ENCODE peak calls at places on chromosomes 16 and 17, in seven cellular contexts. One of them, this sample, is unnamed. For H3K4me1 and H3K36me3, the result is how much of the 10 kb centered on the place peaks cover.

GRCh38 chr17:43860927-43861622 is 14.1 kb downstream of the CD300LG start:
- DNase-seq in neural progenitor cell: no peak
- DNase-seq in spleen: peak
- DNase-seq in left ventricle myocardium inferior: peak
- DNase-seq in hepatocyte: no peak
- DNase-seq in uterus: peak
- DNase-seq in body of pancreas: no peak
- DNase-seq in this sample: no peak

GRCh38 chr16:1299012-1299867 is 10.2 kb upstream of the UBE2I start:
- DNase-seq in neural progenitor cell: no peak
- DNase-seq in spleen: no peak
- DNase-seq in left ventricle myocardium inferior: no peak
- DNase-seq in hepatocyte: peak
- DNase-seq in uterus: no peak
- DNase-seq in body of pancreas: peak
- DNase-seq in this sample: peak

GRCh38 chr17:48546924-48547838 is 2.3 kb upstream of the HOXB2 start:
- DNase-seq in neural progenitor cell: no peak
- DNase-seq in spleen: no peak
- DNase-seq in left ventricle myocardium inferior: no peak
- DNase-seq in hepatocyte: peak
- DNase-seq in uterus: peak
- DNase-seq in body of pancreas: no peak
- DNase-seq in this sample: no peak

GRCh38 chr17:33229028-33229427 is 64.1 kb downstream of the ASIC2 start:
- DNase-seq in neural progenitor cell: no peak
- DNase-seq in spleen: no peak
- DNase-seq in left ventricle myocardium inferior: no peak
- DNase-seq in hepatocyte: no peak
- DNase-seq in uterus: no peak
- DNase-seq in body of pancreas: no peak
- DNase-seq in this sample: no peak

GRCh38 chr16:66935319-66936011 is at the start of gene CES2:
- DNase-seq in neural progenitor cell: no peak
- DNase-seq in spleen: peak
- DNase-seq in left ventricle myocardium inferior: peak
- DNase-seq in hepatocyte: peak
- DNase-seq in uterus: no peak
- DNase-seq in body of pancreas: peak
- DNase-seq in this sample: peak

GRCh38 chr17:34725740-34726139 is 146.4 kb downstream of the TMEM132E start:
- DNase-seq in neural progenitor cell: no peak
- DNase-seq in spleen: no peak
- DNase-seq in left ventricle myocardium inferior: no peak
- DNase-seq in hepatocyte: no peak
- DNase-seq in uterus: no peak
- DNase-seq in body of pancreas: no peak
- DNase-seq in this sample: no peak

GRCh38 chr17:48064638-48065037 is 16.5 kb downstream of the NFE2L1 start:
- DNase-seq in neural progenitor cell: no peak
- DNase-seq in spleen: no peak
- DNase-seq in left ventricle myocardium inferior: no peak
- DNase-seq in hepatocyte: no peak
- DNase-seq in uterus: no peak
- DNase-seq in body of pancreas: no peak
- DNase-seq in this sample: no peak

GRCh38 chr17:79826210-79826680 is 13.0 kb downstream of the CBX4 start:
- DNase-seq in neural progenitor cell: no peak
- DNase-seq in spleen: no peak
- DNase-seq in left ventricle myocardium inferior: no peak
- DNase-seq in hepatocyte: no peak
- DNase-seq in uterus: no peak
- DNase-seq in body of pancreas: no peak
- DNase-seq in this sample: no peak

GRCh38 chr16:27383511-27384243 is 18.3 kb upstream of the IL21R start:
- DNase-seq in neural progenitor cell: no peak
- DNase-seq in spleen: peak
- DNase-seq in left ventricle myocardium inferior: peak
- DNase-seq in hepatocyte: no peak
- DNase-seq in uterus: no peak
- DNase-seq in body of pancreas: no peak
- DNase-seq in this sample: no peak

GRCh38 chr17:60606036-60606435 is 6.0 kb downstream of the PPM1D start:
- DNase-seq in neural progenitor cell: no peak
- DNase-seq in spleen: no peak
- DNase-seq in left ventricle myocardium inferior: no peak
- DNase-seq in hepatocyte: no peak
- DNase-seq in uterus: no peak
- DNase-seq in body of pancreas: no peak
- DNase-seq in this sample: no peak

GRCh38 chr16:53053967-53054669 is 673 bp upstream of the CHD9 start:
- DNase-seq in neural progenitor cell: no peak
- DNase-seq in spleen: no peak
- DNase-seq in left ventricle myocardium inferior: peak
- DNase-seq in hepatocyte: peak
- DNase-seq in uterus: peak
- DNase-seq in body of pancreas: peak
- DNase-seq in this sample: peak

GRCh38 chr16:24677388-24677787 is 52.1 kb upstream of the TNRC6A start:
- DNase-seq in neural progenitor cell: no peak
- DNase-seq in spleen: no peak
- DNase-seq in left ventricle myocardium inferior: no peak
- DNase-seq in hepatocyte: no peak
- DNase-seq in uterus: no peak
- DNase-seq in body of pancreas: no peak
- DNase-seq in this sample: no peak

GRCh38 chr17:78130439-78131101 is at the start of gene TMC8:
- DNase-seq in neural progenitor cell: no peak
- DNase-seq in spleen: peak
- DNase-seq in left ventricle myocardium inferior: no peak
- DNase-seq in hepatocyte: no peak
- DNase-seq in uterus: no peak
- DNase-seq in body of pancreas: no peak
- DNase-seq in this sample: peak

GRCh38 chr16:12695454-12695853 is 108.2 kb downstream of the CPPED1 start:
- DNase-seq in neural progenitor cell: no peak
- DNase-seq in spleen: no peak
- DNase-seq in left ventricle myocardium inferior: no peak
- DNase-seq in hepatocyte: no peak
- DNase-seq in uterus: no peak
- DNase-seq in body of pancreas: no peak
- DNase-seq in this sample: no peak

GRCh38 chr17:337866-338265 is 14.7 kb downstream of the RPH3AL start:
- DNase-seq in neural progenitor cell: no peak
- DNase-seq in spleen: peak
- DNase-seq in left ventricle myocardium inferior: no peak
- DNase-seq in hepatocyte: no peak
- DNase-seq in uterus: no peak
- DNase-seq in body of pancreas: no peak
- DNase-seq in this sample: no peak

GRCh38 chr16:10616744-10617640 is 36.6 kb upstream of the EMP2 start:
- DNase-seq in neural progenitor cell: peak
- DNase-seq in spleen: no peak
- DNase-seq in left ventricle myocardium inferior: peak
- DNase-seq in hepatocyte: peak
- DNase-seq in uterus: peak
- DNase-seq in body of pancreas: peak
- DNase-seq in this sample: peak

GRCh38 chr17:29253037-29253436 is 6.4 kb downstream of the CRYBA1 start:
- DNase-seq in neural progenitor cell: no peak
- DNase-seq in spleen: no peak
- DNase-seq in left ventricle myocardium inferior: no peak
- DNase-seq in hepatocyte: no peak
- DNase-seq in uterus: no peak
- DNase-seq in body of pancreas: no peak
- DNase-seq in this sample: no peak

GRCh38 chr17:29251969-29252866 is 5.6 kb downstream of the CRYBA1 start:
- DNase-seq in neural progenitor cell: peak
- DNase-seq in spleen: no peak
- DNase-seq in left ventricle myocardium inferior: no peak
- DNase-seq in hepatocyte: peak
- DNase-seq in uterus: no peak
- DNase-seq in body of pancreas: no peak
- DNase-seq in this sample: no peak

GRCh38 chr17:29257756-29258155 is 11.1 kb downstream of the CRYBA1 start:
- DNase-seq in neural progenitor cell: no peak
- DNase-seq in spleen: no peak
- DNase-seq in left ventricle myocardium inferior: no peak
- DNase-seq in hepatocyte: no peak
- DNase-seq in uterus: no peak
- DNase-seq in body of pancreas: no peak
- DNase-seq in this sample: no peak

GRCh38 chr17:29256116-29256515 is 9.5 kb downstream of the CRYBA1 start:
- DNase-seq in neural progenitor cell: no peak
- DNase-seq in spleen: no peak
- DNase-seq in left ventricle myocardium inferior: no peak
- DNase-seq in hepatocyte: no peak
- DNase-seq in uterus: no peak
- DNase-seq in body of pancreas: no peak
- DNase-seq in this sample: no peak

DNA sequence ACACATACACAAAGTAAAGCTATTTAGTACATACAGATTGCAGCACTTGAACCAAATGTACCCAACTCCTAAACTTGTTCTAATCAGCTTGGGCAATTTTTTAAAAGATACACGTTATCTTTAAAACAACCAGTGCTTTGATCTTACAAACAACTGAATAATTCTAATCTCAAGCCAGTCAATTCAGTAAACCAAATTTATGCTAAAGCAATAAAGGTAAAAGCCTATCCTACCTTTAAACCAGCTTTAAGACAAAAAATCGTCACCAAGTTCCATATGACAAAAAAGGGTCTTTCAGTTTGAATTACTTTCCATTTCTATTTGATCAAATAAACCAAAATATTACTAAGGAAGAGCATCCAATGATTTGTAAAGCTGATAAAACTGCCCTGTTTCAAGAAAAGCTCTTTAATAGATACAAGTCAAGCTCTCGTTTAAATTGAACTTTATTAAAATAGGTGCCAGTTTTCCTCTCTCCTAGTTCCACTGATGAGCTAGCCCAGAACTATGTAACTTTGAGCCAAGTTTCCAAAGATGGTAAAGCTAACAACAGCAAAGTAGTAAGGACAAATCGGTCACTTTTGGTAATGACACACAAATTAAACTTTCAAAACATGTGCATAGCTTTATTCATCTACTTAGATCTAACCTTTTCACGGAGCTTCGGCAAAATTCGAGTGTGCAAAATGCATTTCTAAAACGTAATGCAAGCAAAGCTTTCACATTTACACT is 10.2 kb downstream of the CRYBA1 start:
- DNase-seq in neural progenitor cell: no peak
- DNase-seq in spleen: no peak
- DNase-seq in left ventricle myocardium inferior: no peak
- DNase-seq in hepatocyte: no peak
- DNase-seq in uterus: no peak
- DNase-seq in body of pancreas: no peak
- DNase-seq in this sample: no peak
- H3K4me1 ChIP-seq in neural progenitor cell: under half
- H3K4me1 ChIP-seq in spleen: under half
- H3K4me1 ChIP-seq in left ventricle myocardium inferior: half or more
- H3K4me1 ChIP-seq in hepatocyte: under half
- H3K4me1 ChIP-seq in uterus: under half
- H3K4me1 ChIP-seq in body of pancreas: half or more
- H3K4me1 ChIP-seq in this sample: under half

GRCh38 chr16:4880006-4880580 is 32.8 kb downstream of the UBN1 start:
- DNase-seq in neural progenitor cell: no peak
- DNase-seq in spleen: no peak
- DNase-seq in left ventricle myocardium inferior: no peak
- DNase-seq in hepatocyte: no peak
- DNase-seq in uterus: no peak
- DNase-seq in body of pancreas: no peak
- DNase-seq in this sample: no peak
- H3K36me3 ChIP-seq in neural progenitor cell: under half
- H3K36me3 ChIP-seq in spleen: half or more
- H3K36me3 ChIP-seq in left ventricle myocardium inferior: half or more
- H3K36me3 ChIP-seq in hepatocyte: under half
- H3K36me3 ChIP-seq in uterus: under half
- H3K36me3 ChIP-seq in body of pancreas: under half
- H3K36me3 ChIP-seq in this sample: under half

DNA sequence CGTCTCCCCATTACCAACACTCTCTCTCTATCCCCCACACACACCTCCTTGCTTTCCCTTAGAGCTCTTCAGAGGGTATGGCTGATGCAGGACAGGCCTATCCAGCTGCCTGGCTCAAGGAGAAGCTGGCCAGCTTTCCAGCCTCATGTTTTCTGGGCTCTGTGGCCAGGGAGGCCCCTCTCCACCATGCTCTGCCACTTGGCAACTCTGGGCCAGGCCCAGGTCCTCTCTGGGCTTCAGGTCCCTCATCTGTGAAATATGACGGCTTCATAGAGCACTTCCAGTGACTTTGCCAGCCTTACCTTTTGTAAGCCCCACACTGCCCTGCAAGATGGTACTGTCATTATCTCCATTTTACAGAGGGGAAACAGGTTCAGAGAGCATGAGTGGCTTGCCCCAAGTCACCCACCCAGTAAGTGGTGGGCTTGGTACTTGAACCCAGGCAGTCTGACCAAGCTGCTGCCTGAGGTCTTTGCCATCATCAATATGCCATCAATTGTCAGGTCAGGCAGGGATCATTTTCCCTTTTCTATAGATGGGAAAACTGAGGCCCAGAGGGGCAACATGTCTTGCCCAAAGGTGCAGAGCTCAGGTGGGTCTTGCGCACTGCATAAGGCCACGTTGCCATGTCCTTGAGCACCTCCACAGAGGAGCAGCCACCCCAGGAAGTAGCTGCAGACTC is 548 bp upstream of the ADGRG5 start:
- DNase-seq in neural progenitor cell: no peak
- DNase-seq in spleen: peak
- DNase-seq in left ventricle myocardium inferior: no peak
- DNase-seq in hepatocyte: no peak
- DNase-seq in uterus: peak
- DNase-seq in body of pancreas: no peak
- DNase-seq in this sample: no peak
- H3K4me3 ChIP-seq in neural progenitor cell: no peak
- H3K4me3 ChIP-seq in spleen: peak
- H3K4me3 ChIP-seq in left ventricle myocardium inferior: no peak
- H3K4me3 ChIP-seq in hepatocyte: no peak
- H3K4me3 ChIP-seq in uterus: no peak
- H3K4me3 ChIP-seq in body of pancreas: no peak
- H3K4me3 ChIP-seq in this sample: no peak

GRCh38 chr16:71893888-71894228 is 1.5 kb upstream of the IST1 start:
- DNase-seq in neural progenitor cell: no peak
- DNase-seq in spleen: no peak
- DNase-seq in left ventricle myocardium inferior: no peak
- DNase-seq in hepatocyte: no peak
- DNase-seq in uterus: no peak
- DNase-seq in body of pancreas: no peak
- DNase-seq in this sample: no peak

GRCh38 chr16:71894921-71895678 is at the start of gene IST1:
- DNase-seq in neural progenitor cell: peak
- DNase-seq in spleen: peak
- DNase-seq in left ventricle myocardium inferior: peak
- DNase-seq in hepatocyte: peak
- DNase-seq in uterus: peak
- DNase-seq in body of pancreas: peak
- DNase-seq in this sample: peak

GRCh38 chr16:71896688-71897368 is 1.5 kb downstream of the IST1 start:
- DNase-seq in neural progenitor cell: peak
- DNase-seq in spleen: no peak
- DNase-seq in left ventricle myocardium inferior: no peak
- DNase-seq in hepatocyte: no peak
- DNase-seq in uterus: no peak
- DNase-seq in body of pancreas: no peak
- DNase-seq in this sample: no peak

GRCh38 chr16:71894229-71894920 is 956 bp upstream of the IST1 start:
- DNase-seq in neural progenitor cell: peak
- DNase-seq in spleen: peak
- DNase-seq in left ventricle myocardium inferior: peak
- DNase-seq in hepatocyte: peak
- DNase-seq in uterus: peak
- DNase-seq in body of pancreas: peak
- DNase-seq in this sample: peak

GRCh38 chr16:71895679-71896385 is 501 bp downstream of the IST1 start:
- DNase-seq in neural progenitor cell: peak
- DNase-seq in spleen: peak
- DNase-seq in left ventricle myocardium inferior: peak
- DNase-seq in hepatocyte: peak
- DNase-seq in uterus: no peak
- DNase-seq in body of pancreas: peak
- DNase-seq in this sample: peak
- H3K4me1 ChIP-seq in neural progenitor cell: under half
- H3K4me1 ChIP-seq in spleen: half or more
- H3K4me1 ChIP-seq in left ventricle myocardium inferior: half or more
- H3K4me1 ChIP-seq in hepatocyte: under half
- H3K4me1 ChIP-seq in uterus: under half
- H3K4me1 ChIP-seq in body of pancreas: half or more
- H3K4me1 ChIP-seq in this sample: under half

This sample was measured in small intestine.